ENCODE peak calls at places on chromosomes 13 and 19, in five cellular contexts. U is Peyer's patch, P is mucosa of descending colon, H is esophagus muscularis mucosa, F is neural progenitor cell. X is an unnamed sample. For H3K4me1, the result is how much of the 10 kb centered on the place peaks cover.

GRCh38 chr13:78138756-78139155 is 220.1 kb upstream of the EDNRB start:
- DNase-seq in U (no peak), P (no peak), H (no peak), F (no peak), X (no peak)

GRCh38 chr19:30406220-30406944 is 34.2 kb downstream of the ZNF536 start:
- DNase-seq in U (no peak), P (peak), H (peak), F (peak), X (no peak)

GRCh38 chr19:13742756-13743155 is 21.6 kb upstream of the MRI1 start:
- DNase-seq in U (no peak), P (no peak), H (no peak), F (no peak), X (no peak)

GRCh38 chr19:292951-293350 is 1.7 kb upstream of the PLPP2 start:
- DNase-seq in U (no peak), P (no peak), H (no peak), F (no peak), X (no peak)

GRCh38 chr13:106520205-106521004 is 15.1 kb downstream of the EFNB2 start:
- DNase-seq in U (no peak), P (no peak), H (no peak), F (peak), X (no peak)

GRCh38 chr19:7301525-7301924 is 7.3 kb upstream of the INSR start:
- DNase-seq in U (no peak), P (peak), H (no peak), F (no peak), X (no peak)

GRCh38 chr19:17311455-17312248 is 2.3 kb downstream of the DDA1 start:
- DNase-seq in U (no peak), P (no peak), H (no peak), F (no peak), X (no peak)

GRCh38 chr19:28289294-28290063 is 923.5 kb downstream of the UQCRFS1 start:
- DNase-seq in U (no peak), P (peak), H (no peak), F (no peak), X (no peak)

GRCh38 chr13:108835082-108835481 is 205.7 kb downstream of the MYO16 start:
- DNase-seq in U (no peak), P (no peak), H (no peak), F (no peak), X (no peak)

GRCh38 chr13:62302341-62302740 is 886.7 kb upstream of the PCDH20 start:
- DNase-seq in U (no peak), P (no peak), H (no peak), F (no peak), X (no peak)

GRCh38 chr13:102441085-102441484 is 39.2 kb upstream of the FGF14 start:
- DNase-seq in U (no peak), P (no peak), H (no peak), F (no peak), X (no peak)

GRCh38 chr13:111158136-111158805 is 43.2 kb downstream of the ARHGEF7 start:
- DNase-seq in U (no peak), P (no peak), H (no peak), F (no peak), X (no peak)

GRCh38 chr19:51971624-51972023 is 15.0 kb downstream of the ZNF350 start:
- DNase-seq in U (no peak), P (peak), H (no peak), F (peak), X (no peak)

GRCh38 chr19:16641695-16642094 is 13.7 kb upstream of the MED26 start:
- DNase-seq in U (no peak), P (no peak), H (no peak), F (no peak), X (no peak)

GRCh38 chr19:16037424-16038195 is 38.7 kb upstream of the TPM4 start:
- DNase-seq in U (no peak), P (no peak), H (no peak), F (no peak), X (no peak)

GRCh38 chr13:76758738-76759137 is 127.5 kb downstream of the KCTD12 start:
- DNase-seq in U (no peak), P (no peak), H (no peak), F (no peak), X (no peak)

GRCh38 chr13:48074006-48074405 is 20.9 kb downstream of the MED4 start:
- DNase-seq in U (no peak), P (no peak), H (no peak), F (no peak), X (no peak)

GRCh38 chr13:67620665-67621064 is 390.5 kb upstream of the PCDH9 start:
- DNase-seq in U (no peak), P (no peak), H (no peak), F (no peak), X (no peak)

GRCh38 chr19:42606660-42607351 is 12.1 kb upstream of the CEACAM8 start:
- DNase-seq in U (peak), P (peak), H (peak), F (peak), X (peak)

GRCh38 chr13:46119883-46120614 is 15.2 kb upstream of the CPB2 start:
- DNase-seq in U (no peak), P (no peak), H (no peak), F (no peak), X (peak)

GRCh38 chr19:21751379-21751778 is 16.0 kb downstream of the ZNF100 start:
- DNase-seq in U (no peak), P (no peak), H (no peak), F (no peak), X (no peak)

GRCh38 chr19:40609561-40610395 is 8.6 kb downstream of the LTBP4 start:
- DNase-seq in U (peak), P (peak), H (peak), F (peak), X (peak)

GRCh38 chr19:40607311-40607871 is 6.2 kb downstream of the LTBP4 start:
- DNase-seq in U (no peak), P (peak), H (no peak), F (peak), X (no peak)

GRCh38 chr19:40610396-40611064 is 9.4 kb downstream of the LTBP4 start:
- DNase-seq in U (peak), P (peak), H (no peak), F (peak), X (no peak)

GRCh38 chr19:40608957-40609356 is 7.8 kb downstream of the LTBP4 start:
- DNase-seq in U (no peak), P (no peak), H (no peak), F (no peak), X (no peak)

DNA sequence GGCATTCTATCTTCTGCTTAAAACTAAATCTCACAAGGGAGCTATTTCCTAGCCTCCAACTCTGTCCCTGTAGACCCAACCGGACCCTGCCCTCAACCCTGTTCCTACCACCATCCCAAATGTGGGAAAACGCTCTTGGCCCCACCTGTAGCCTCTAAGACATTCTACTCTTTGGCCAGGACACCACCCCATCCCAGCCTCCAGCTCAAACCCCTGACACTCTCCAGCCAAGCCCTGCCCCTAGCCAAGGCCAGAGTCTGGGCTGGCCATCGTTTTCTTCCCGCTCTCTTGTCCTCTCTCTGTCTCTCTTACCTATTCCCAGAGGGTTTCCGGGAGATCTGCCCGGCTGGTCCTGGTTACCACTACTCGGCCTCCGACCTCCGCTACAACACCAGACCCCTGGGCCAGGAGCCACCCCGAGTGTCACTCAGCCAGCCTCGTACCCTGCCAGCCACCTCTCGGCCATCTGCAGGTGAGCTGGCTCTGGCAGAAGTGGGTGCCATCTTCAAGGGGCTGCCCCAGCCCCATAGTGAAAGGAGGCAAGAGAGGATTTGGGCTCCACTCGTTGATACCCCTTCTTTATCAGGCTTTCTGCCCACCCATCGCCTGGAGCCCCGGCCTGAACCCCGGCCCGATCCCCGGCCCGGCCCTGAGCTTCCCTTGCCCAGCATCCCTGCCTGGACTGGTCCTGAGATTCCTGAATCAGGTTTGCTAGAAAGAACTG is 6.9 kb downstream of the LTBP4 start:
- DNase-seq in U (no peak), P (peak), H (no peak), F (no peak), X (no peak)
- H3K4me1 ChIP-seq in U (half or more), P (half or more), H (half or more), F (under half), X (under half)

GRCh38 chr13:49629196-49629938 is 1.1 kb downstream of the ARL11 start:
- DNase-seq in U (no peak), P (no peak), H (no peak), F (no peak), X (no peak)

GRCh38 chr13:49625392-49626137 is 2.7 kb upstream of the ARL11 start:
- DNase-seq in U (no peak), P (peak), H (no peak), F (no peak), X (peak)

GRCh38 chr13:49630580-49630979 is 2.3 kb downstream of the ARL11 start:
- DNase-seq in U (no peak), P (no peak), H (no peak), F (no peak), X (no peak)

GRCh38 chr13:49629947-49630346 is 1.6 kb downstream of the ARL11 start:
- DNase-seq in U (no peak), P (no peak), H (no peak), F (no peak), X (no peak)

DNA sequence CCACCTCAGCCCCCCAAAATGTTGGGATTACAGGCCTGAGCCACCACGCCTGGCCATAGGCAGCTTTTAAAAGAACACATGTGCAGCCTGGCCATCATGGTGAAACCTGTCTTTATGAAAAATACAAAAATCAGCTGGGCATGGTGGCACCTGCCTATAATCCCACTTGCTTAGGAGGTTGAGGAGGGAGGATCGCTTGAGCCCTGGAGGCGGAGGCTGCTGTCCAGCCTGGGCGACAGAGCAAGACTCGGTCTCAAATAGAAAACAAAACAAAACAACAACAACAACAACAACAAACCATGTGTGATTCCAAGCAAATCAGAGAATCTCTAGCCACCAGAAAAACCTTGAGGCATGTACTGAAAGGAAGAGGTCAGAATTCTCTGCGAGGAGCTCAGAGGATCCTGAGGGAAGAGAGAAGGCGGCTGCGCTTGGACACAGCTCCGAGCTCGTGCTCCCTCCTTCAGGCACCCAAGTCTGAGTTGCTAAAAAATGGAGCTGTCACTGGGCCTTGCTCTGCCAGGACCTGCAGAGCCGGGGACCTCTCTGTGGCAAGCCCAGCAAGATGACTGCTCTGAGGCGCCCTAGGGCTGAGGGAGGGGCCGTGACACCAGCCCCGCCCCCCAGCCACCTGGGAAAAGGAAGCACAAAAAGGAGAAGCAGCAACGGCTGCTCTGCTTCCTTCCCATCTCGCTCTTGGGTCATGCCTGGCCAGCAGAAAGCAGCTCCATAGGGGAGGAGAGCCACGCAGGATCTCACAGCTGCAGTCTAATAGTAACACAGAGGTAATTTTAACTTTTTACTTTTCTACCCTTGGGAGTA is at the start of gene ARL11:
- DNase-seq in U (peak), P (peak), H (no peak), F (peak), X (peak)
- H3K4me3 ChIP-seq in U (peak), P (no peak), H (peak), F (peak), X (no peak)

DNA sequence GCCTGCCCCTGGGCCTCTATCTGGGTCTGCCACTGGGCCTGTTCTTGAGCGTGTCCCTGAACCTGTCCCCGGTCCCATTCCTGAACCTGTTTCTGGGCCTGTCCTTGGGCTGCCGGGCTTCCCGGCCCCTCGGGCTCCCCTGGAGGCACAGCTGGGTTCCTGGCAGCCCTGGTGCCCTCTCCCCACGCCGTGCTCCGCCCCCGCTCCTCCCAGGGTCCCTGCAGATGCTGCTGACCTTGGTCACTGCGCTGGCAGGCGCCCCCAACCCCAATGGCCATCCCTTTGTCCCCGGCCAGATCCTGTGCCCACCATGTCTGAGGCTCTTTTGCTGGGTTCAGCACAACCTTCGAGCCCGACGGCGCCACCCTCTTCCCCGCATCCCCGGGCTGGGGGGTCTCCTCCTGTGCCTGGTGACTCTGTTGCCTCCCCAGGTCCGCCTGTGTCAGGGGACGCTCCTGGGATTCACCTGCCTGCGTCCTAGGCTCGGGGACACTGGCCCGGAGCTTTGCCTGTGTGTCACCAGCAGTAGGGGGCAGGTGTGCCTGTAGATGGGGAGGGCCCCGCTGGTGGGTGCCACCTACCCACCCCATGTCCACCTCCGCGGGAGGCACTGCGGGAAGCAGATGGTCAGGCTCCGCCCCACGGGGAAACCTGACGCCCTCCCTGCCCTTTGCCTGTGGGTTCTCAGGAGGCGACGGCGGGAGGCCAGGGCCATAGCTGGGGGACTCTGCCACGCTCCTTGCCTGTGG is 41.0 kb upstream of the GRTP1 start:
- DNase-seq in U (no peak), P (no peak), H (no peak), F (no peak), X (no peak)
- H3K4me1 ChIP-seq in U (under half), P (under half), H (under half), F (under half), X (under half)

GRCh38 chr19:18682807-18683108 is 722 bp upstream of the CRTC1 start:
- DNase-seq in U (no peak), P (no peak), H (no peak), F (no peak), X (no peak)

GRCh38 chr19:18683955-18684641 is 618 bp downstream of the CRTC1 start:
- DNase-seq in U (no peak), P (no peak), H (no peak), F (no peak), X (no peak)

GRCh38 chr19:18685597-18686164 is 2.2 kb downstream of the CRTC1 start:
- DNase-seq in U (no peak), P (no peak), H (no peak), F (no peak), X (no peak)

GRCh38 chr19:18683109-18683954 is at the start of gene CRTC1:
- DNase-seq in U (peak), P (peak), H (no peak), F (peak), X (peak)

DNA sequence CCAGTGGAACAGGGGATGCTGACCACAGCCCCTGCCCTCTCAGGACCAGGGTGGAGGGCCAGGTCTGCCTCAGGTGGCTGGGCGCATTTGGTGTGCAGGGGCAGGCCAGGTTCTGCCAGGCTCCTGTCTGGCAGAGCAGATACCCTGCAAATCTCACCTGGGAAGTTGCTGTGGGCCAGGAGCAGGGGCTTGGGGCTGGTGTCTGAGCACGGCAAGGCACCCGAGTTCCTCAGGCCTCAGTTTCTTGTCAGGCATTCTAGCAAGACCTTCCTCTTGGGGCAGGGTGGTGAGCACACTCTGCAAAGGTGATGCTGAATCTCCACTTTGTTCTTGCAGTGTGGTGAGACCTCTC is 1.1 kb downstream of the CRTC1 start:
- DNase-seq in U (no peak), P (no peak), H (no peak), F (no peak), X (no peak)
- H3K4me3 ChIP-seq in U (no peak), P (no peak), H (peak), F (peak), X (no peak)

X was measured in lung.